ENCODE peak calls at places on chromosome 1, in seven cellular contexts. M is HTR-8/SVneo; K is aorta; V is CD8-positive, alpha-beta T cell; X is iris pigment epithelial cell; A is hippocampal formation; Q is HuH-7.5. C is an unnamed sample.
A peak's percentile ranks its signal among the peaks of the same experiment; 100 is the strongest.

GRCh38 chr1:22184892-22185612 is 42.2 kb upstream of the WNT4 start:
- DNase-seq in M (no peak), K (no peak), V (no peak), X (peak; percentile 11), A (no peak), Q (no peak), C (peak; percentile 72)

GRCh38 chr1:246582301-246583055 is 16.2 kb downstream of the CNST start:
- DNase-seq in M (no peak), K (no peak), V (no peak), X (no peak), A (no peak), Q (no peak), C (no peak)

GRCh38 chr1:6414443-6414844 is 5.3 kb downstream of the HES2 start:
- DNase-seq in M (peak; percentile 53), K (no peak), V (no peak), X (peak; percentile 72), A (no peak), Q (peak; percentile 70), C (peak; percentile 80)

GRCh38 chr1:234212764-234213406 is 160.4 kb upstream of the COA6 start:
- DNase-seq in M (peak; percentile 55), K (no peak), V (no peak), X (peak; percentile 37), A (peak; percentile 9), Q (peak; percentile 55), C (peak; percentile 74)

GRCh38 chr1:204466416-204467405 is 27.9 kb downstream of the PIK3C2B start:
- DNase-seq in M (no peak), K (no peak), V (no peak), X (no peak), A (peak; percentile 92), Q (no peak), C (no peak)

GRCh38 chr1:79215311-79215710 is 208.8 kb upstream of the ADGRL4 start:
- DNase-seq in M (no peak), K (no peak), V (no peak), X (no peak), A (no peak), Q (no peak), C (no peak)

GRCh38 chr1:161071886-161072371 is 2.2 kb upstream of the ARHGAP30 start:
- DNase-seq in M (peak; percentile 38), K (no peak), V (peak; percentile 25), X (peak; percentile 39), A (no peak), Q (peak; percentile 71), C (peak; percentile 82)

GRCh38 chr1:72568113-72568512 is 285.8 kb upstream of the NEGR1 start:
- DNase-seq in M (no peak), K (no peak), V (no peak), X (no peak), A (no peak), Q (no peak), C (no peak)

GRCh38 chr1:6082430-6082971 is 36.8 kb downstream of the KCNAB2 start:
- DNase-seq in M (no peak), K (no peak), V (no peak), X (no peak), A (no peak), Q (peak; percentile 62), C (no peak)

GRCh38 chr1:109787845-109788605 is 24.3 kb upstream of the EPS8L3 start:
- DNase-seq in M (no peak), K (peak; percentile 71), V (no peak), X (no peak), A (no peak), Q (no peak), C (no peak)

GRCh38 chr1:55506686-55507577 is 291.8 kb upstream of the USP24 start:
- DNase-seq in M (peak; percentile 19), K (no peak), V (no peak), X (peak; percentile 43), A (no peak), Q (no peak), C (no peak)

GRCh38 chr1:219533280-219533679 is 79.6 kb downstream of the ZC3H11B start:
- DNase-seq in M (no peak), K (no peak), V (no peak), X (no peak), A (no peak), Q (no peak), C (no peak)

GRCh38 chr1:32035119-32035518 is 21.5 kb downstream of the KHDRBS1 start:
- DNase-seq in M (no peak), K (no peak), V (no peak), X (no peak), A (no peak), Q (no peak), C (no peak)

GRCh38 chr1:111990878-111991760 is 1.7 kb upstream of the KCND3 start:
- DNase-seq in M (peak; percentile 40), K (peak; percentile 93), V (no peak), X (peak; percentile 14), A (peak; percentile 61), Q (peak; percentile 76), C (peak; percentile 77)

GRCh38 chr1:170221031-170221430 is 75.3 kb downstream of the NTMT2 start:
- DNase-seq in M (no peak), K (no peak), V (no peak), X (no peak), A (no peak), Q (no peak), C (no peak)

GRCh38 chr1:215076312-215076711 is 6.2 kb upstream of the KCNK2 start:
- DNase-seq in M (no peak), K (no peak), V (no peak), X (peak; percentile 83), A (no peak), Q (peak; percentile 25), C (peak; percentile 46)

GRCh38 chr1:207978441-207978840 is 67.5 kb upstream of the CD34 start:
- DNase-seq in M (no peak), K (no peak), V (no peak), X (no peak), A (no peak), Q (no peak), C (no peak)